ENCODE peak calls at places on chromosome 9, in seven cellular contexts. Y is GM23338; A is mucosa of descending colon; C is GM23248; O is tibial artery; R is CD4-positive, CD25-positive, alpha-beta regulatory T cell; S is IMR-90. W is an unnamed sample.

GRCh38 chr9:122192261-122192875 is 32.7 kb downstream of the MORN5 start:
- DNase-seq in Y (no peak), A (no peak), C (no peak), O (no peak), R (no peak), S (no peak), W (no peak)

GRCh38 chr9:128118472-128118857 is 9.1 kb downstream of the PTGES2 start:
- DNase-seq in Y (no peak), A (no peak), C (no peak), O (no peak), R (no peak), S (no peak), W (no peak)

GRCh38 chr9:129140397-129141065 is 29.3 kb downstream of the PTPA start:
- DNase-seq in Y (peak; percentile 50), A (peak; percentile 63), C (peak; percentile 78), O (no peak), R (no peak), S (peak; percentile 45), W (no peak)

GRCh38 chr9:133665096-133665495 is 28.9 kb downstream of the DBH start:
- DNase-seq in Y (no peak), A (no peak), C (no peak), O (no peak), R (no peak), S (no peak), W (no peak)

GRCh38 chr9:4590430-4591122 is 71.5 kb upstream of the PLPP6 start:
- DNase-seq in Y (peak; percentile 13), A (no peak), C (peak; percentile 16), O (no peak), R (no peak), S (peak; percentile 57), W (no peak)

GRCh38 chr9:32378993-32379729 is 5.3 kb upstream of the ACO1 start:
- DNase-seq in Y (peak; percentile 84), A (peak; percentile 40), C (peak; percentile 85), O (no peak), R (peak; percentile 83), S (peak; percentile 85), W (peak; percentile 64)

GRCh38 chr9:36991516-36992134 is 42.4 kb downstream of the PAX5 start:
- DNase-seq in Y (peak; percentile 75), A (peak; percentile 17), C (no peak), O (no peak), R (peak; percentile 33), S (no peak), W (peak; percentile 54)

GRCh38 chr9:81465468-81466002 is 223.8 kb downstream of the TLE1 start:
- DNase-seq in Y (no peak), A (no peak), C (no peak), O (no peak), R (no peak), S (peak; percentile 25), W (no peak)

GRCh38 chr9:111676116-111676515 is 14.7 kb downstream of the GNG10 start:
- DNase-seq in Y (no peak), A (no peak), C (no peak), O (no peak), R (no peak), S (no peak), W (no peak)

GRCh38 chr9:123927625-123928308 is 2.2 kb downstream of the DENND1A start:
- DNase-seq in Y (no peak), A (peak; percentile 36), C (peak; percentile 59), O (no peak), R (peak; percentile 12), S (peak; percentile 55), W (no peak)

GRCh38 chr9:121820286-121821005 is 169.0 kb downstream of the DAB2IP start:
- DNase-seq in Y (no peak), A (no peak), C (no peak), O (no peak), R (no peak), S (no peak), W (no peak)

GRCh38 chr9:76336027-76336426 is 58.2 kb downstream of the RFK start:
- DNase-seq in Y (no peak), A (no peak), C (no peak), O (no peak), R (peak; percentile 2), S (no peak), W (no peak)

GRCh38 chr9:98178874-98179850 is 13.3 kb downstream of the CORO2A start:
- DNase-seq in Y (no peak), A (no peak), C (no peak), O (no peak), R (no peak), S (no peak), W (no peak)

GRCh38 chr9:113564804-113565237 is 101.3 kb downstream of the RGS3 start:
- DNase-seq in Y (peak; percentile 78), A (peak; percentile 77), C (peak; percentile 93), O (peak; percentile 75), R (no peak), S (peak; percentile 61), W (no peak)

GRCh38 chr9:120711354-120711753 is 2.9 kb downstream of the MEGF9 start:
- DNase-seq in Y (no peak), A (no peak), C (peak; percentile 38), O (no peak), R (no peak), S (no peak), W (no peak)

GRCh38 chr9:16044116-16044881 is 491.5 kb downstream of the CCDC171 start:
- DNase-seq in Y (no peak), A (no peak), C (no peak), O (no peak), R (no peak), S (peak; percentile 78), W (no peak)

GRCh38 chr9:16039103-16039987 is 486.5 kb downstream of the CCDC171 start:
- DNase-seq in Y (peak; percentile 90), A (peak; percentile 53), C (no peak), O (no peak), R (no peak), S (peak; percentile 51), W (no peak)

GRCh38 chr9:16039988-16040761 is 487.3 kb downstream of the CCDC171 start:
- DNase-seq in Y (peak; percentile 21), A (no peak), C (no peak), O (no peak), R (no peak), S (peak; percentile 81), W (no peak)
- H3K4me1 ChIP-seq in Y (no peaks in the 10 kb centered on the region), A (no peaks in the 10 kb centered on the region), C (peaks cover 4% of the 10 kb centered on the region), O (peaks cover 10% of the 10 kb centered on the region), R (no peaks in the 10 kb centered on the region), S (peaks cover 29% of the 10 kb centered on the region), W (peaks cover 4% of the 10 kb centered on the region)

GRCh38 chr9:110319781-110320180 is 17.9 kb downstream of the TXNDC8 start:
- DNase-seq in Y (no peak), A (no peak), C (peak; percentile 14), O (no peak), R (no peak), S (no peak), W (no peak)

GRCh38 chr9:110321055-110321454 is 16.6 kb downstream of the TXNDC8 start:
- DNase-seq in Y (no peak), A (no peak), C (peak; percentile 60), O (no peak), R (no peak), S (no peak), W (no peak)

GRCh38 chr9:110320651-110321050 is 17.0 kb downstream of the TXNDC8 start:
- DNase-seq in Y (no peak), A (no peak), C (peak; percentile 14), O (no peak), R (no peak), S (peak; percentile 13), W (no peak)

GRCh38 chr9:110316255-110316921 is 21.3 kb downstream of the TXNDC8 start:
- DNase-seq in Y (peak; percentile 11), A (no peak), C (no peak), O (no peak), R (peak; percentile 28), S (no peak), W (no peak)

DNA sequence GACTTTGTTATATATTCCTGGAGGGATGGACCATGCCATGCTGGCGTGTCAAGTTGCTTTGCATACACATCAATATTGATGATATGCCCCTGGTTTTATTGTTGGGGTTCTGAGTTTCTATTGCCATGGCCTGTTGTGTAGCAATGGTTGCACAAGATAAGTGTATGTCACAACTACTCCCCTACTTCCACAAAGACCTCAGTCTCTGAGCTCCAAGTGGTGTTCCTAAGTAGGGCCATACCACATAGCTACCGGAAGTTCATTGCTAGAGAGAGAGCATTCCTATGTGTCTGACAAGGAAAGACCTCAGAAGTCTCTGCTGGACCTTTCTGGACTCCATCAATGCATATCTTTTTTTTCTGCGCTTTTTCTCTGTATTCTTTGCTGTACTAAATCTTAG is 19.7 kb downstream of the TXNDC8 start:
- DNase-seq in Y (no peak), A (no peak), C (no peak), O (no peak), R (no peak), S (no peak), W (no peak)
- H3K4me3 ChIP-seq in Y (no peak overlapping the region), A (no peak overlapping the region), C (no peak overlapping the region), O (no peak overlapping the region), R (no peak overlapping the region), S (no peak overlapping the region), W (no peak overlapping the region)

DNA sequence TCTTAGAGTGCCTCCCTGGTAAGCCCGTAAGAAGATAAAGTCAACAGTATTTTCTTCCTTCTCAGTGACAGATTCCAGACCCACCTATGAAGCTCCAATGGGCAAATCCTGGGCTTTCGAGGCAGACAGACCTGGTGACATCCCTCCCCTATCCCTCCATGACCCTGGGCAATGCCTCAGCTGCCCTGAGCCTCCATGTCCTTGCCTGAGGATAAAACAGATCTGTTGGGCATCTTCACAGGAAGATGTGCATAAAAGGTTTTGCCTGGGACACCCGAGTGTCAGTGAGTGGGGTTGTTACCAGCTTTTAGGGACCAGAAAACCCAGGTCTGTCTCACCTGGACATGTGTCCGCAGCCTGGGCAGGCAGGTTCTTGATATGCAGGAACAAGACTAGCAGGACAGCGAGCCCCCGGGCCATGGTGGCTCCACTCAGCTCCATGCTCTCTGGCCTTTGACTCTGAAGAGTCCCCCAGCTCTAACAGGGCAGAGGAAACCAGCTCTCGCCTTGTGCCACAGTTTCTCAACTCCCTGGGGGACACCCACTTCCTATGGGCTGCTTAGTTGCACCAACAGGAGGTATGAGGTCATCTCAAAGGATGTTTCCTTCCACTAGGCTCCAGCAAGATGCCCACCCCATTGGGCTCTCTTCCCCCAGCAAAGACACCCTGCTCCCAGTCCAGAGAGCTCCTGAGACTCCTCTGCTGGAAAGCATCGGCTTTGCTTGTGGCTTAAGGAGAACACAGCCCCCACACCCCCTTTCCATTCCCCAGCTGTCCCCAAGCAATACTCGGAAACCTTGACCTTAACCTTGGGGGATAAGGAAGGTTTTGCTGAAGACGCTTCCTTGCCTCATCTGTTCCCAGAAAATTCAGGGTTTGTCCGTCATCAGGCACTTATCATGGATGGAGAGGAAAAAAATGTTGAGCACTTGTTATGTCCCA is at the start of gene FCN1:
- DNase-seq in Y (no peak), A (no peak), C (no peak), O (peak; percentile 20), R (no peak), S (no peak), W (no peak)
- H3K4me1 ChIP-seq in Y (no peaks in the 10 kb centered on the region), A (no peaks in the 10 kb centered on the region), C (no peaks in the 10 kb centered on the region), O (no peaks in the 10 kb centered on the region), R (no peaks in the 10 kb centered on the region), S (peaks cover 2% of the 10 kb centered on the region), W (no peaks in the 10 kb centered on the region)

DNA sequence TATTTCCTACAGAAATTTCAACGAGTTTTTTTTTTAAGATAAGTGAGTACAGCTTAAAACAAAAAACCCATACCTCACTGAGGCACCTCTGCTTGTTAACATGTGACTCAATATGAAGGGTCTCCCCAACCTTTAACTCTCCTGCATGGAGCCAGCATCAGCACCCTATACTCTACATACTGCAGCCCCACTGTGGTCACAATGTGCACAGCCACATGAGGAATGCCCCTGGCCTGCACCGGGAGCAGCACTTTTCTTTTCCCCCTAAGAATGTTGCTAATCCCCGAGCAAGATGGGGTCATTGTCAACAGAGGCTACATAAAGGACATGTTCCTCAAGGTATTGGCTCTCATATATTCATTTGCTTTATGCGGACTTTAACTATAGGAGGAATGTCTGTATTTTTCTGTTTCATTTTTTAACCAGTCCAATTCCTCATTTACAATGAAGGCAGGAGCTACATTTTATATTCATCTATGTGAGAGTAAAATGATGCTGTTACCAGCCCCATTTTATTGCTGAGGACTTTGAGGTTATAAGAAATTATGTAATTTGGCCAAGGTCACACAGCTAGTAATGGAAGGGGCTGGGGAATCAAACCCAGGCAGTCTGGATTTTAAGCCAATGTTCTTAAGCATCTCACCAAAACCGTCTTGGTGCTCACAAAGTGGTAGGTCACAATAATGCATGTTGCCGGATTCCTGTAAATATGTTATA is 93.0 kb downstream of the APBA1 start:
- DNase-seq in Y (no peak), A (no peak), C (no peak), O (no peak), R (no peak), S (no peak), W (no peak)
- H3K4me3 ChIP-seq in Y (no peak overlapping the region), A (no peak overlapping the region), C (no peak overlapping the region), O (no peak overlapping the region), R (no peak overlapping the region), S (no peak overlapping the region), W (no peak overlapping the region)